ENCODE peak calls at places on chromosomes 4 and X, in four cellular contexts. C is upper lobe of left lung, X is sigmoid colon, V is breast epithelium. A is an unnamed sample. For H3K4me1, the result is how much of the 10 kb centered on the place peaks cover.

GRCh38 chr4:184273166-184274147 is 55.8 kb upstream of the ENPP6 start:
- DNase-seq in X (no peak), V (no peak), C (no peak), A (no peak)

GRCh38 chrX:102833136-102833535 is 103.9 kb upstream of the RAB40AL start:
- DNase-seq in V (no peak), C (no peak), X (no peak), A (no peak)

GRCh38 chr4:9916937-9917336 is 104.4 kb downstream of the SLC2A9 start:
- DNase-seq in C (no peak), X (no peak), V (no peak), A (no peak)

GRCh38 chrX:86148594-86148993 is 343 bp downstream of the DACH2 start:
- DNase-seq in X (no peak), C (no peak), V (no peak), A (no peak)

GRCh38 chr4:186294160-186294559 is 28.2 kb downstream of the F11 start:
- DNase-seq in C (no peak), X (no peak), V (no peak), A (no peak)

GRCh38 chr4:67565284-67565683 is 6.8 kb downstream of the STAP1 start:
- DNase-seq in X (no peak), V (no peak), C (no peak), A (no peak)

GRCh38 chrX:13955095-13955647 is 74.5 kb downstream of the GEMIN8 start:
- DNase-seq in X (no peak), C (no peak), V (no peak), A (no peak)

GRCh38 chrX:109281478-109282275 is 200.2 kb downstream of the GUCY2F start:
- DNase-seq in V (no peak), X (no peak), C (no peak), A (peak)

GRCh38 chr4:90841676-90842075 is 714.5 kb downstream of the CCSER1 start:
- DNase-seq in V (no peak), C (no peak), X (no peak), A (no peak)

GRCh38 chrX:46576458-46576857 is 2.9 kb downstream of the CHST7 start:
- DNase-seq in X (no peak), C (no peak), V (no peak), A (no peak)

GRCh38 chrX:153318811-153319210 is 2.8 kb downstream of the PNMA6F start:
- DNase-seq in C (no peak), V (no peak), X (no peak), A (no peak)

GRCh38 chr4:77582716-77583115 is 22.9 kb upstream of the CXCL13 start:
- DNase-seq in X (no peak), V (no peak), C (no peak), A (no peak)

GRCh38 chr4:41661447-41662076 is 87.0 kb downstream of the PHOX2B start:
- DNase-seq in X (no peak), C (no peak), V (peak), A (peak)

GRCh38 chr4:3315566-3315965 is 22.7 kb downstream of the RGS12 start:
- DNase-seq in X (no peak), V (no peak), C (no peak), A (no peak)

GRCh38 chr4:185874516-185875230 is 62.7 kb upstream of the SORBS2 start:
- DNase-seq in X (no peak), C (no peak), V (no peak), A (no peak)

GRCh38 chr4:153513596-153513995 is 47.4 kb downstream of the TMEM131L start:
- DNase-seq in X (no peak), V (no peak), C (no peak), A (no peak)

GRCh38 chrX:153864101-153864500 is 21.9 kb downstream of the L1CAM start:
- DNase-seq in V (no peak), C (no peak), X (no peak), A (no peak)

GRCh38 chrX:27840881-27841280 is 33.1 kb downstream of the MAGEB10 start:
- DNase-seq in C (no peak), X (no peak), V (no peak), A (no peak)

GRCh38 chr4:70818921-70819320 is 20.8 kb downstream of the GRSF1 start:
- DNase-seq in V (no peak), C (no peak), X (no peak), A (no peak)

GRCh38 chr4:68808060-68808459 is 7.7 kb upstream of the UGT2B10 start:
- DNase-seq in X (no peak), C (no peak), V (no peak), A (no peak)

GRCh38 chr4:114015444-114015899 is 36.0 kb upstream of the ARSJ start:
- DNase-seq in X (no peak), V (no peak), C (no peak), A (peak)

GRCh38 chrX:54641530-54641929 is 111.5 kb downstream of the GNL3L start:
- DNase-seq in X (no peak), C (no peak), V (no peak), A (no peak)

GRCh38 chr4:20395160-20395773 is 143.6 kb downstream of the SLIT2 start:
- DNase-seq in X (no peak), V (no peak), C (no peak), A (peak)

GRCh38 chr4:87542734-87543312 is 13.6 kb upstream of the SPARCL1 start:
- DNase-seq in X (no peak), C (no peak), V (no peak), A (no peak)

GRCh38 chrX:12984629-12985303 is 9.9 kb downstream of the TMSB4X start:
- DNase-seq in V (peak), C (no peak), X (no peak), A (peak)

GRCh38 chrX:17632942-17633341 is 104.4 kb upstream of the SCML1 start:
- DNase-seq in C (no peak), V (no peak), X (no peak), A (no peak)

GRCh38 chrX:135509885-135510284 is 10.6 kb upstream of the INTS6L start:
- DNase-seq in C (no peak), X (no peak), V (no peak), A (no peak)

GRCh38 chr4:794911-795725 is 30.8 kb downstream of the CPLX1 start:
- DNase-seq in C (peak), X (no peak), V (no peak), A (no peak)

GRCh38 chr4:86778169-86778568 is 71.0 kb downstream of the SLC10A6 start:
- DNase-seq in X (no peak), C (no peak), V (no peak), A (no peak)

GRCh38 chr4:109278594-109279031 is 23.8 kb downstream of the COL25A1 start:
- DNase-seq in C (no peak), V (no peak), X (no peak), A (no peak)

GRCh38 chr4:183860726-183861125 is 44.4 kb upstream of the STOX2 start:
- DNase-seq in C (no peak), V (peak), X (no peak), A (peak)

GRCh38 chrX:47458528-47458927 is 24.5 kb downstream of the ZNF41 start:
- DNase-seq in X (no peak), C (no peak), V (no peak), A (no peak)

GRCh38 chrX:38052096-38052495 is 45.7 kb downstream of the SYTL5 start:
- DNase-seq in V (no peak), C (no peak), X (no peak), A (no peak)

GRCh38 chr4:25236971-25237370 is 3.1 kb downstream of the PI4K2B start:
- DNase-seq in X (no peak), C (no peak), V (no peak), A (no peak)

GRCh38 chrX:116272328-116272727 is 101.8 kb downstream of the AGTR2 start:
- DNase-seq in X (no peak), V (no peak), C (no peak), A (no peak)

GRCh38 chr4:80138556-80139538 is 58.5 kb upstream of the PRDM8 start:
- DNase-seq in V (no peak), C (no peak), X (no peak), A (no peak)

GRCh38 chrX:143664302-143664701 is 28.4 kb upstream of the SLITRK4 start:
- DNase-seq in V (no peak), C (no peak), X (no peak), A (no peak)

GRCh38 chrX:53281321-53281822 is at the start of gene IQSEC2:
- DNase-seq in V (peak), C (peak), X (peak), A (peak)

GRCh38 chrX:68498044-68498507 is 775 bp upstream of the YIPF6 start:
- DNase-seq in V (no peak), X (no peak), C (no peak), A (no peak)

DNA sequence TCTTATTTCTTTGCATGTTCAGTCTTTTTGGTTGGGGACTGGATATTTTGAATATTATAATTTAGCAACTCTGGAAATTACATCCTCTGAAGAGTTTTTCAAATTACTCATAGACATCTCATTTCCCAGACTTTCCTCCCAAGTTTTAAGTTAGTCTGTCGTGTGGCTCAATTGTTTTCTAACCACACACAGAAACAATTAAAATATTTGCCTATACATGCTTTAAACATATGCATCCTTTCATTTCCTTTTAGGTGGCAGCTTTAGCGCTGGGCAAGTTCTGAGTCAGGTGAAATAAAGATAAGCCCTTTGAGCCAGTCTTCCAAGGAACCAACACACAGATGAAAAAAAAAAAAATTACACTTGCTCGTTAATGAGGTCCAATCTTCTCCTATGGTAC is 307.0 kb upstream of the SPOCK3 start:
- DNase-seq in V (no peak), X (no peak), C (no peak), A (no peak)
- TF ChIP-seq POLR2AphosphoS5 in V (no peak), X (no peak), C (no peak), A (no peak)

GRCh38 chr4:8189551-8190466 is 9.3 kb upstream of the SH3TC1 start:
- DNase-seq in V (no peak), C (peak), X (no peak), A (no peak)

GRCh38 chr4:8192748-8193738 is 6.0 kb upstream of the SH3TC1 start:
- DNase-seq in V (no peak), X (no peak), C (no peak), A (peak)

GRCh38 chr4:8188085-8188484 is 11.0 kb upstream of the SH3TC1 start:
- DNase-seq in X (no peak), V (no peak), C (peak), A (no peak)

GRCh38 chr4:8188743-8189550 is 10.1 kb upstream of the SH3TC1 start:
- DNase-seq in V (peak), C (peak), X (no peak), A (peak)

DNA sequence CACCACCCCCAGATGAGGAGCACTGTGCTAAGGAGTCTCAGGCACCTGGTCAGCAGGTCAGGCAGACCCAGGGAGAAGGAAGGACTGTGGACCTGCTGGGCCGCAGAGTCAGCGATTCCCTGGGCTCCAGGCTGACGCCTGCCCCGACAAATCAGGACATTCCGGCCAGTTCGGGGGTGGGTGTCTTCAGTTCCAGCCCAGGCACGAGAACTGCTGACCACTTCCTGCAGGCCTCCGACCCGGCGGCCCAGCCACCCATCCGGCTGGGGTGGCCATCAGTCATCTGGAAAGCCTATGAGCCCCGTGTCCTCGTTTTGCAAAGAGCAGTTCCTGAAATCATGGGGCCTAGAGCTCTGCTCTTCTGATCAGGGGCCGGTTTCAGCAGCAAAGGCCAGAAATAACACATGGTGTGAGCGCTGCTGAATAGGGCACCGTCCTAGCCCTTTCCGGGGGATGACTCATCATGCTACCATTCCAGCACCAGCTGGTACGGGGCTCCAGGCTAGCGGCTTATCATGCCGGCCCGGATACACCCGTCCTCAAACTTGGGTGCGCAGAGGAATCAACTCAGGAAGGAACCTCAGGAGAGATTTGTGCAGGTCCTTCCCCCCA is 7.8 kb upstream of the SH3TC1 start:
- DNase-seq in X (peak), C (peak), V (peak), A (no peak)
- H3K4me1 ChIP-seq in X (under half), C (half or more), V (under half), A (under half)

DNA sequence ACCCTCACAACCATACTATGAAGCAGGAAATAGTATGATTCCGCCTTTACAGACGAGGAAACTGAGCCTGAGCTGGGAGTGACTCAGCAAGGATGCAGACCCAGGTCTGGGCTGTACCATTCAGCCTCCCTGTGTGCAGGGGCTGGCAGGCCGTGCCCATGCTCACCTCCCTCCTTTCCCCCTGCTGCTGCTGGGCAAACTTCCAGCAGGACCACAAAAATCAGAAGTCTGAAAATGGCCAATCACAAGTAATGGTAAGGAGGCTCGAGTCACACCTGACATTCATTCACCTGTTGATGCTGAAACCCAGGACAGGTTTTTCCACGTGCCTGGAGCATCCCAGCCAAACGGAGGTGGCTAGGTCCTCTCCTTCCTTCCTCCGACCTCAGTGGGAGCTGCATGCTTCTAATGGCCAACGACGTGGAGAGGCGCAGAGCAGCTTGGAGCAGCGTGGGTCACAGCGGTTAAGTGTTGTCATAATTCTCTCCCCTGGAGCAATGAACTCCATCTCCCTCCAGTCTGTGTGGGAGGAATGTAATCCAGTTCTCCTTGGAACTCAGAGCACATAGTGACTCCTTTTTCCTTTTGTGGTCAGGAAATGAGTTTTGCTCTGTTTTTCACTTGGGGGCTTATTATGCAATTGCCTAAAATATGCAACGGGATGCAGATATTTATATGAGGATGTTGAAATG is 371.7 kb downstream of the BCOR start:
- DNase-seq in X (peak), C (no peak), V (peak), A (no peak)
- TF ChIP-seq POLR2AphosphoS5 in X (peak), C (no peak), V (peak), A (no peak)

GRCh38 chr4:8378776-8379175 is 61.7 kb downstream of the ACOX3 start:
- DNase-seq in C (no peak), X (peak), V (no peak), A (no peak)
- H3K4me1 ChIP-seq in C (under half), X (under half), V (under half), A (under half)

GRCh38 chrX:41303013-41303412 is 30.9 kb upstream of the DDX3X start:
- DNase-seq in V (no peak), C (no peak), X (no peak), A (no peak)
- TF ChIP-seq POLR2AphosphoS5 in V (no peak), C (no peak), X (no peak), A (no peak)

DNA sequence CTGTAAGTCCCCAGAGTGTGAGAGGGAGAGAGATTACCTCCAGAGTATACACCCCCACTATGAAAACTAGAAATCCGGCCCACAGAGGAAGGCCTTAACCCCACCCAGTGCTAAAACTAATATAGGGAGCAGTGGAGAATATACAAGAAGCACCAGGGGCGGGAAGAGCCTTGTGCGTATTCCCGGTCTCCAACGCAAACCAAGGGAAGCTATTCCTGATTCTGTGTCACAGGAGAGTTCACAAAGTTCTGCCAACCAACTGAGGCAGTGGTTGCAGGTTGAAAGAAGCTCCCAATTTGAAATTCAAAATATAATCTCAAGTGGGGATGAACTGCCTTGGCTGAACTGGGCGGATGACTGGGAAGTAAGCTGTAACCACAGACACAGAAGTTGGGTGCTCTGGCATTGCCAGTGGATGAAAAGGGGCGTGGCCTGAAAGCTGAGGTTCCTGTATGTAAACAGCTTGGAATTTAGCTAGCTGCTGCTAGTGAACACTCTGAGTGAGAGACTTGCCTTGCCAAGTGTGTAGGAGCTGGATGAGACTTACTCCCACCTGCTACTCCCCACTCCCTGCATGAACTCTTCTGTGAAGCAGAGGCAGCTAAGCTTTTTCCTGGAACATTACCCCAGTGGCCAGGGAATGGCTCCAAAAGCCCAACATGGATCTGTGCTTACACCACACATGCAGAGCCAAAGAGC is 32.7 kb downstream of the ELF2 start:
- DNase-seq in X (peak), V (peak), C (no peak), A (no peak)
- H3K4me1 ChIP-seq in X (under half), V (under half), C (under half), A (under half)

DNA sequence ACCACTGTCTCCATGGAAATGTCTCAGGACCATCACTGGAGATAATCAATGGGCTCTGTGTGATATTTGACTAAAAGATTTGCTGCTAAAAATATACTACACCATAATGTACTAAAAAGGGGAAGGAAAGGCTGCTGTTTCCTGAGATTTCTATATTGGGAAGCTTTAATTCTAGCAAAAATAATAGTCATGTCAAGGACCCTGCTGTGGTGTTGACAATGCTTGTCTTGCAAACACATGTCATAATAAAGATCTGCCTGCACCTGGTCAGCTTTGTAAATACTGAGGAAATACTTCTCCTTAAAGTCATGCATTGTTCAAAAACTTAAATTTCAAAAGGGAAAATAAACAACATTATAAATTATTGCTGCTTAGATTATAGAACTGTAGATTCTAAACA is 417.9 kb downstream of the GPM6A start:
- DNase-seq in V (no peak), X (no peak), C (no peak), A (no peak)
- TF ChIP-seq POLR2AphosphoS5 in V (no peak), X (no peak), C (no peak), A (no peak)